ENCODE peak calls at places on chromosomes 16 and 17, in five cellular contexts. W, U, Y, J and R are unnamed samples.
A peak's percentile ranks its signal among the peaks of the same experiment; 100 is the strongest.

GRCh38 chr16:10933865-10934264 is 8.4 kb downstream of the DEXI start:
- DNase-seq in J (no peak), Y (no peak), W (no peak), U (no peak), R (no peak)

GRCh38 chr16:56246051-56246817 is 54.9 kb downstream of the GNAO1 start:
- DNase-seq in J (peak; percentile 74), Y (peak; percentile 87), W (no peak), U (no peak), R (no peak)

GRCh38 chr17:80724723-80725388 is 180.2 kb downstream of the RPTOR start:
- DNase-seq in Y (peak; percentile 74), U (no peak), W (no peak), J (no peak), R (no peak)

GRCh38 chr16:11016993-11017392 is 72.6 kb downstream of the CLEC16A start:
- DNase-seq in U (no peak), Y (peak; percentile 88), J (no peak), W (no peak), R (no peak)

GRCh38 chr17:75652934-75653549 is 13.9 kb downstream of the RECQL5 start:
- DNase-seq in U (no peak), W (peak; percentile 29), J (no peak), Y (no peak), R (peak; percentile 38)

GRCh38 chr17:41067281-41067680 is 1.6 kb upstream of the KRTAP2-4 start:
- DNase-seq in Y (peak; percentile 59), J (no peak), U (no peak), W (no peak), R (no peak)

GRCh38 chr17:81419333-81419885 is 24.2 kb downstream of the BAHCC1 start:
- DNase-seq in U (peak; percentile 97), J (peak; percentile 64), Y (peak; percentile 66), W (no peak), R (no peak)

GRCh38 chr17:33389506-33390141 is 96.5 kb upstream of the ASIC2 start:
- DNase-seq in Y (peak; percentile 11), J (no peak), U (no peak), W (no peak), R (no peak)

GRCh38 chr16:88298166-88298881 is 84.4 kb upstream of the ZNF469 start:
- DNase-seq in Y (peak; percentile 84), U (peak; percentile 87), W (no peak), J (no peak), R (peak; percentile 82)

GRCh38 chr16:86070971-86071370 is 172.0 kb downstream of the IRF8 start:
- DNase-seq in U (no peak), Y (no peak), J (no peak), W (no peak), R (peak; percentile 57)

DNA sequence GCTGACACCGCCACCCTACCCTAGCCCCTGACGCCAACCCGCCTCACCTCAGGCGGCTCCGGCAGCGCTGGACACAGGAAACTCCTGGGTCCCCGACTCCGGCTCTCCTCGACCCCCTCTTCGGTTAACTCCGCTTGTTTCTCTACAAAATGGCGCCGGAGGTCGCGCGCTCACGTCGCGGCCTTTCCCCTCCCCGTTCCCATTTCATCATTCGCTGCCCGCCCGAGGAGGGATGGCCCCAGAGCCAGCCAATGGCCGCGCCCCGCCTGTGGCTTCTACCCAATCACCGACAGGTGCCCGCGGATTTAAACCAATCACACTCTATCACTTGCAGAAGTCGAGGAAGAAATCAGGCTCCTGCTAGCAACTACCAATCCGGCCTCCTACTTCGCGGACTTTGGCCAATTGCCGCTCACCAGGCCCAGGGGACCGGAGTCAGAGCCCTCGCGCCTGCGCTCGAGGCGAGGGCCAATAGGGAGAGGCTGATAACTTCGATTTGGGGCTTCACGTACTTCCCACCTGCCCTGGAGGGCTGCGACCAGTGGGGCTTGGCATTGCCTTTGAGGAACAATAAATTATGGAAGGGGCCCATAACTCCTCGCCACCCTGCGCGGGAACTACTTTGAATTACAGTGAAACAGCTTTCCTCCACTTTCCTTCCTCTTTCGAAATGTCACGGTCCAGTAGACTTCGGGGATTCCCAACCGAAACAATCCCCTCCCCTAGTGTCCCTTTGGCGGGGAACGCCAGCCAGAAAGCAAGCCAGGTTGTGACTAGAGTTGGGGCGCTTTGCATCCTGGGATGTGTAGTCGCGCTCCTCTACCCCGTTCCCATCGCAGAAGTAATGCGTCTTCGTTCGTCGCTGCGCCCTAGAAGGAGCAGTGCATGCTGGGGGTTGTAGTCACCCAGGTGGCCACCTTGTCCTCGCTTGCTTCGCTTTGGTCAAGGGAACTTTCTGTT is at the start of gene CNOT1:
- DNase-seq in W (peak; percentile 99), Y (peak; percentile 99), U (peak; percentile 100), J (peak; percentile 98), R (peak; percentile 99)
- TF ChIP-seq CTCF in W (no peak), Y (no peak), U (no peak), J (no peak), R (no peak)

DNA sequence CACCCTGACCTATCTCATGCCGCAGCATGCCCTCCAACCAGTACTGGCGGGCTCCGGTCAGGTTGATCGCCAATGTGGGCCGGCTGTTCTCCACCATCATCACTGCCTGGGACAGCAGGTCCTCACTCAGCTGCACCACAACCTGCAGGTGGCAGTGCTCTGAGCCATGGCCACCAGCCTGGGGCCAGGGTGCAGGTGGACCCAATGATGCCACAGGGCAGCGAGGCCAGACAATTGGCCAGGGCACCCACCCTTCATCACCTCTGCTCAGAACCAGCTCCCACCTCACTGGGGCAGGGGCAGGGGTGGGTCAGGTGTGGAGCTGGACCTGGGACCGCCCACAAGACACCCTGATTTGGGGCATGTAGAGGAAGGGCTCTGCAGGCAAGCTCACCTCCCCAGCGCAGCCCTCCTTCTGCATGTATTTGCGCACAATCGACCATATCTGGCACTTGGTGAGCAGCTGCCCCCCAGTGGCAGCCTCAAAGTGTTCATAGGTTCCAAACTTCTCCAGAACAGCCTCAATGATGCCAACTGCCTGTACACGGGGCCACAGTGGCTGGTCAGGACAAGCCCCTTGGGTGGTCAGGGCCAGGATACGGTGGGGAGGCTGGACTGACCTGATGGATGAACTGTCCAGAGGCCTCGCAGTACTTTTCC is 4.2 kb downstream of the MATCAP1 start:
- DNase-seq in W (peak; percentile 43), U (no peak), J (no peak), Y (no peak), R (no peak)
- TF ChIP-seq CTCF in W (no peak), U (no peak), J (no peak), Y (peak; percentile 44), R (peak; percentile 48)

GRCh38 chr17:66044083-66044482 is 147.8 kb downstream of the CEP112 start:
- DNase-seq in W (no peak), J (no peak), U (no peak), Y (no peak), R (no peak)

GRCh38 chr17:66043419-66043818 is 148.5 kb downstream of the CEP112 start:
- DNase-seq in U (no peak), W (no peak), J (no peak), Y (no peak), R (no peak)

GRCh38 chr17:66038125-66038524 is 153.8 kb downstream of the CEP112 start:
- DNase-seq in J (no peak), U (no peak), Y (no peak), W (no peak), R (no peak)

DNA sequence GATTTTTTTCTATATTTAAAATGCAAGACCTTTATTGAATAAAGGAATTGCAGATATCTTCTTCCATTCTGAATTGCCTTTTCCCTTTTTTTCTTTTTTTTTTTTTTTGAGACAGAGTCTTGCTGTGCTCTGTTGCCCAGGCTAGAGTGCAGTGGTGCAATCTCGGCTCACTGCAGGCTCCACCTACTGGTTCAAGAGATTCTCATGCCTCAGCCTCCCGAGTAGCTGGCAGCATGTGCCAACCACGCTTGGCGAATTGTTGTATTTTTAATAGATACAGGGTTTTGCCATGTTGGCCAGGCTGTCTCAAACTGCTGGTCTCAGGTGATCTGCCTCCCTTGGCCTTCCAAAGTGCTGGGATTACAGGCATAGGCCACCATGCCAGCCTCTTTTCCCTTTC is 151.5 kb downstream of the CEP112 start:
- DNase-seq in U (no peak), Y (no peak), J (no peak), W (no peak), R (no peak)
- TF ChIP-seq CTCF in U (no peak), Y (no peak), J (no peak), W (no peak), R (peak; percentile 33)

GRCh38 chr16:57374067-57374534 is 1.8 kb downstream of the CX3CL1 start:
- DNase-seq in W (no peak), Y (peak; percentile 79), J (no peak), U (no peak), R (peak; percentile 56)

GRCh38 chr16:57376313-57376818 is 4.1 kb downstream of the CX3CL1 start:
- DNase-seq in W (no peak), Y (no peak), J (no peak), U (no peak), R (no peak)

GRCh38 chr16:57379579-57379978 is 7.3 kb downstream of the CX3CL1 start:
- DNase-seq in U (no peak), Y (no peak), J (peak; percentile 84), W (no peak), R (no peak)

GRCh38 chr16:57380671-57381462 is 8.6 kb downstream of the CX3CL1 start:
- DNase-seq in Y (no peak), W (peak; percentile 63), J (peak; percentile 63), U (no peak), R (no peak)

GRCh38 chr16:57377080-57377841 is 5.0 kb downstream of the CX3CL1 start:
- DNase-seq in U (no peak), Y (peak; percentile 59), W (peak; percentile 93), J (no peak), R (no peak)
- TF ChIP-seq CTCF in U (no peak), Y (peak; percentile 14), W (peak; percentile 12), J (no peak), R (no peak)